ENCODE peak calls at places on chromosome 1, in nine cellular contexts. R is GM12891, B is stomach, F is endothelial cell of umbilical vein, S is sigmoid colon, K is transverse colon, N is suprapubic skin, Y is spleen, O is HepG2. A is an unnamed sample.

GRCh38 chr1:18190598-18190997 is 83.0 kb downstream of the IGSF21 start:
- DNase-seq in Y (no peak), N (no peak), B (no peak), K (no peak), F (no peak), S (no peak), O (no peak), R (no peak), A (no peak)

GRCh38 chr1:10665930-10666850 is 130.3 kb downstream of the CASZ1 start:
- DNase-seq in O (no peak), Y (no peak), S (peak; percentile 96), K (peak; percentile 50), F (no peak), R (no peak), N (no peak), B (peak; percentile 95), A (no peak)

GRCh38 chr1:199854681-199855321 is 172.7 kb upstream of the NR5A2 start:
- DNase-seq in F (peak; percentile 31), B (no peak), S (no peak), R (no peak), N (no peak), K (no peak), O (no peak), Y (no peak), A (no peak)

GRCh38 chr1:203100163-203100867 is 14.5 kb upstream of the MYOG start:
- DNase-seq in R (no peak), S (no peak), Y (no peak), N (no peak), O (no peak), F (no peak), B (peak; percentile 17), K (no peak), A (no peak)

GRCh38 chr1:148307583-148308185 is 155.6 kb upstream of the NBPF11 start:
- DNase-seq in F (no peak), O (no peak), K (no peak), B (no peak), S (no peak), Y (peak; percentile 78), R (no peak), N (no peak), A (no peak)

GRCh38 chr1:18198240-18198639 is 90.6 kb downstream of the IGSF21 start:
- DNase-seq in Y (no peak), O (no peak), F (no peak), B (no peak), S (peak; percentile 74), N (no peak), R (no peak), K (no peak), A (no peak)

GRCh38 chr1:115052454-115053083 is 22.9 kb downstream of the TSHB start:
- DNase-seq in K (peak; percentile 63), B (peak; percentile 77), F (peak; percentile 53), R (peak; percentile 22), O (peak; percentile 57), Y (no peak), S (no peak), N (no peak), A (no peak)

GRCh38 chr1:155526356-155526755 is 36.2 kb downstream of the ASH1L start:
- DNase-seq in F (no peak), B (no peak), Y (no peak), K (no peak), O (no peak), R (no peak), N (no peak), S (no peak), A (no peak)

GRCh38 chr1:150429805-150430204 is 57.4 kb upstream of the TARS2 start:
- DNase-seq in N (no peak), S (no peak), F (peak; percentile 23), O (peak; percentile 57), K (no peak), R (no peak), Y (no peak), B (no peak), A (no peak)

GRCh38 chr1:206029484-206029883 is 5.8 kb upstream of the CTSE start:
- DNase-seq in N (no peak), Y (no peak), O (no peak), R (no peak), F (no peak), K (no peak), S (peak; percentile 73), B (no peak), A (no peak)

GRCh38 chr1:78836736-78837135 is 169.8 kb downstream of the ADGRL4 start:
- DNase-seq in S (no peak), F (peak; percentile 13), N (no peak), K (no peak), B (no peak), Y (no peak), R (no peak), O (no peak), A (no peak)

GRCh38 chr1:17606826-17607440 is 67.4 kb downstream of the ARHGEF10L start:
- DNase-seq in B (peak; percentile 80), N (peak; percentile 82), F (peak; percentile 48), Y (no peak), S (peak; percentile 89), O (peak; percentile 62), K (peak; percentile 77), R (peak; percentile 63), A (peak; percentile 58)

GRCh38 chr1:81834921-81835698 is 34.4 kb downstream of the ADGRL2 start:
- DNase-seq in R (no peak), O (no peak), F (peak; percentile 91), N (no peak), B (no peak), Y (no peak), K (no peak), S (no peak), A (no peak)

GRCh38 chr1:7940745-7941436 is at the start of gene TNFRSF9:
- DNase-seq in B (peak; percentile 29), R (peak; percentile 33), S (no peak), N (no peak), Y (no peak), F (peak; percentile 58), K (no peak), O (no peak), A (no peak)

GRCh38 chr1:17744666-17745563 is 10.2 kb upstream of the ACTL8 start:
- DNase-seq in R (no peak), F (no peak), S (no peak), K (no peak), N (no peak), B (no peak), Y (peak; percentile 22), O (peak; percentile 16), A (no peak)

GRCh38 chr1:10161541-10162290 is 48.7 kb upstream of the KIF1B start:
- DNase-seq in B (no peak), Y (no peak), S (peak; percentile 88), F (peak; percentile 43), N (no peak), K (peak; percentile 17), R (no peak), O (no peak), A (no peak)

DNA sequence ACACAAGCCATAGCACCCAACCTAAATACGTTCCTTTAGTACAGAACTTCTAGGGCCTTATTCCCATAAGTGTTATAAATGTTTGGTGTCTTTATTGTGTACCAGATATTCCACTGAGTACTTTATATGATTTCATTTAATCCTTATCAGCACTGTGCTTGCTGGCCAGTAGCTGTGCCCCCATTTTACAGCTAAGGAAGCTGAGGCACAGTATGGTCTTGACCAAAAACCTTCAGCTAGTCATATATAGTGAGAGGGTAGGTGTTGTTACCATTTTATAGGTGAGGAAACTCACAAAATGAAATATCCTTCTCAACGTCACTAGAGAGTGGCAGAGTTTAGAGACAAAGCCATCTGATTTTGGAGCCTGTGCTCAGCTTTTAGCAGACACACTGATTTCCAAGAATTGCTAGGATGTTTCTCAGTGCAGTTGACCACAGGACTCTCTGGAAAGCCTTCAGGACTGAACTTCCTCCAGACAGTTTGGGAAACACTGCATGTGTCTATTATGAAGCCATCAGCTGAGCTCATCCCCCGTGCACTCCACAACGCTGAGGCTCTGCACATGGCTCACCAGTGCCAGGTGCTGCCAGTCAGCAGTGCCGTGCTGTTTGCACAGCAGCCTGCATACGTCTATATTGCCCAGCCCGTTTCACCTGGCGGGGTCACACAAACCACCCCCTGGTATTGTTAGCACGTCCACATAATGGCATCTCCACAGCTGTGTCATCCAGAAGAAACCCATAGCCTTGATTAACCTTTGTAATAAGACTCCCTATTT is 15.4 kb downstream of the NPPA start:
- DNase-seq in K (no peak), Y (no peak), N (no peak), R (no peak), B (no peak), O (no peak), F (no peak), S (peak; percentile 55), A (no peak)
- TF ChIP-seq POLR2A in K (no peak), Y (no peak), N (no peak), R (no peak), B (no peak), O (no peak), F (no peak), S (no peak), A (no peak)

DNA sequence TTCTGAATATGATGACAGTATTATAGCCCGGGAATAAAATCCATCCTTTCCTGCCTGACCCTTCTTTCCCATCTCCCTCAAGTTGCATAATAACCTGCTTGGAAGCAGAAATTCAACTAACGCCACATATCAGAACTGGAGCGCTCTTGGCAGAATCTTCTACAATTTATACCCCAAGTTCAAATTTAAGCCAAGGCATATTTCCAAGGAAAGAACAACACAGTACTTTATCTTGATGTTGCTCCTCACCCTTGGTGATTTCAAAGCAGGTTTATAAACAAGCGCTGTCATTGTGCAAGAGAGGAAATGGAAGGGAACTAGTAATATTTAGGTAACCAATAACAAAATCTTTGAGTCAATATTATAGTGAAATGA is 38.0 kb upstream of the PTGFRN start:
- DNase-seq in F (no peak), B (no peak), Y (no peak), O (no peak), R (no peak), N (no peak), K (no peak), S (no peak), A (no peak)
- TF ChIP-seq POLR2AphosphoS5 in F (no peak), B (peak; percentile 1), Y (no peak), O (no peak), R (no peak), N (no peak), K (peak; percentile 20), S (no peak), A (no peak)

GRCh38 chr1:156797212-156797871 is 19.3 kb downstream of the SH2D2A start:
- DNase-seq in B (peak; percentile 33), Y (no peak), K (peak; percentile 50), O (peak; percentile 55), N (peak; percentile 9), S (no peak), R (no peak), F (peak; percentile 75), A (no peak)
- TF ChIP-seq POLR2A in B (no peak), Y (no peak), K (no peak), O (no peak), N (no peak), S (no peak), R (no peak), F (no peak), A (no peak)

DNA sequence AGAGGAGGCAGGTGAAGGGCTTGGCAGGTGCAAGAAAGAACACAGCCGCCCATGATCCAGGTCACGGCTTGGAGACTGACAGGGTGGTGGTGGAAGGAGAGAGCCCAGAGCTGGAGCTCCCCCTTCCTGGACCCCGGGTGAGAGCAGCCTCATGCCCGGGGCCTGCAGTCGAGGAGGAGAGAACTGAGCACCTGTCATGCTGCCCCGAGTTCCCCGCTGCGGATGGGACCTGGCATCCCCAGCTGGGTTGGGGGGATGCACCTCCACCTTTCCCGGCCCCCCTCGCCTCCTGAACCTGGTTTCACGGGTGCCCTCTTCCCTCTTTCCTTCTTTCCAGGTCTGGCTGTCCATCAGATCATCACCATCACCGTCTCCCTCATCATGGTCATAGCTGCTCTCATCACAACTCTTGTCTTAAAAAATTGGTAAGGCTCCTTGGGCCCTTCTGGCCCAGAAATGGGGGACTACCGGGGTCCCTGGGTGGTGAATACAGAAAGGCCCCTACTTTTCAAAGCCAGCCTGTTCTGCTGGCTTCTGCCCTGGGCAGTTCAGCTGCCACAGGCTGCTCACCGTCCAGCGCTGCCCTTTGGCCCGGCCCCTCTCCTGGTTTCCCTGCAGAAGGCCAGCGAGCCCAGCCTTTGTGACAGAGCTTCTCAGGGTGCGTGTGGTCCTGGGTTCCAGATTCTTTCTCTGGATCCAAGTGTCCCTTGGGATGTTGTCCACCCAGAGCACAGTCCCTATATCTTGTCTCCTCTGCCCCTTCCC is 115.3 kb downstream of the AJAP1 start:
- DNase-seq in Y (peak; percentile 54), K (no peak), S (no peak), F (no peak), N (no peak), B (no peak), R (no peak), O (no peak), A (no peak)
- TF ChIP-seq POLR2AphosphoS5 in Y (no peak), K (no peak), S (no peak), F (no peak), N (no peak), B (no peak), R (no peak), O (no peak), A (no peak)

A was measured in GM12892.